ENCODE peak calls at places on chromosomes 12 and 14, in five cellular contexts. C is endothelial cell of umbilical vein, B is cardiac muscle cell, O is brain microvascular endothelial cell, I is psoas muscle. R is an unnamed sample.
A peak's percentile ranks its signal among the peaks of the same experiment; 100 is the strongest.

GRCh38 chr12:24078318-24078765 is 128.9 kb upstream of the SOX5 start:
- DNase-seq in B (no peak), C (no peak), O (peak; percentile 36), I (no peak), R (no peak)

GRCh38 chr14:103905861-103906456 is 22.3 kb upstream of the TDRD9 start:
- DNase-seq in O (no peak), C (peak; percentile 15), B (no peak), I (no peak), R (no peak)

GRCh38 chr14:72722201-72722785 is 171.6 kb downstream of the DPF3 start:
- DNase-seq in I (no peak), C (no peak), O (no peak), B (no peak), R (no peak)

GRCh38 chr12:78963439-78964222 is 99.1 kb downstream of the SYT1 start:
- DNase-seq in B (no peak), I (no peak), C (no peak), O (peak; percentile 53), R (no peak)

GRCh38 chr14:99191663-99192621 is 80.1 kb downstream of the BCL11B start:
- DNase-seq in B (no peak), O (peak; percentile 53), C (peak; percentile 46), I (peak; percentile 60), R (peak; percentile 48)

GRCh38 chr12:86261142-86261541 is 5.0 kb upstream of the MGAT4C start:
- DNase-seq in I (no peak), B (no peak), O (no peak), C (no peak), R (no peak)

GRCh38 chr12:59372971-59373370 is 222.9 kb upstream of the SLC16A7 start:
- DNase-seq in O (peak; percentile 43), C (peak; percentile 9), I (no peak), B (no peak), R (no peak)

GRCh38 chr12:93784339-93785086 is 107.3 kb downstream of the CRADD start:
- DNase-seq in O (peak; percentile 63), I (peak; percentile 77), B (peak; percentile 30), C (peak; percentile 87), R (no peak)

GRCh38 chr14:92507174-92507768 is 6.3 kb upstream of the RIN3 start:
- DNase-seq in C (no peak), O (no peak), I (no peak), B (no peak), R (peak; percentile 55)

GRCh38 chr12:19005257-19005801 is 124.2 kb upstream of the PLEKHA5 start:
- DNase-seq in O (no peak), I (no peak), C (no peak), B (peak; percentile 15), R (no peak)

GRCh38 chr14:78227466-78228077 is 57.4 kb downstream of the NRXN3 start:
- DNase-seq in C (no peak), O (no peak), B (no peak), I (no peak), R (peak; percentile 49)

GRCh38 chr12:96585977-96586376 is 96.6 kb downstream of the CFAP54 start:
- DNase-seq in I (no peak), O (no peak), C (no peak), B (no peak), R (no peak)

GRCh38 chr12:57844725-57845477 is 1.6 kb downstream of the CTDSP2 start:
- DNase-seq in B (peak; percentile 62), O (peak; percentile 54), C (no peak), I (peak; percentile 93), R (no peak)

GRCh38 chr12:70646850-70647249 is 9.6 kb upstream of the PTPRB start:
- DNase-seq in I (no peak), B (no peak), C (peak; percentile 41), O (peak; percentile 82), R (no peak)

GRCh38 chr14:65024957-65025356 is 38.3 kb downstream of the FNTB start:
- DNase-seq in C (no peak), B (no peak), I (peak; percentile 79), O (no peak), R (no peak)

GRCh38 chr12:97181571-97182265 is 274.7 kb downstream of the NEDD1 start:
- DNase-seq in O (no peak), C (peak; percentile 24), B (no peak), I (no peak), R (no peak)

DNA sequence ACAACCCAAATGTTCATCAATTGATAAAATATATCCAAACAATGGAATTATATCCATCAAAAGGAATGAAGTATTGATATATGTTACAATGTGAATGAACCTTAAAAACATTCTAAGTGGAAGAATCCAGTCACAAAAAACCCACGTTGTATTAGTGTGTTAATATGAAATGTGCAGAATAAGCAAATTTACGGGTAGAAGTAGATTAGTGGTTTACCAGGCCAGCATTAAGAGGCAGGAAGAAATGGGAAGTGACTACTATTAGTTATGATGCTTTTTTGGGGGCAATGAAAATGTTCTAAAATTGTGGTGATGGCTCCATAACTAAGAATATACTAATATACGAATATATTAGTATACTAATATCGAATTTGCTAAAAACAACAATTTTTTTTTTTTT is 1.5 kb downstream of the COX16 start:
- DNase-seq in O (no peak), I (no peak), C (no peak), B (no peak), R (no peak)
- H3K4me3 ChIP-seq in O (no peak overlapping the region), I (peak overlapping the region; percentile 81), C (no peak overlapping the region), B (no peak overlapping the region), R (peak overlapping the region; percentile 89)

GRCh38 chr12:82688035-82688501 is 1.4 kb downstream of the TMTC2 start:
- DNase-seq in I (no peak), O (peak; percentile 9), B (no peak), C (peak; percentile 27), R (no peak)
- TF ChIP-seq CTCF in I (no peak), O (peak; percentile 43), B (peak; percentile 26), C (no peak), R (no peak)

DNA sequence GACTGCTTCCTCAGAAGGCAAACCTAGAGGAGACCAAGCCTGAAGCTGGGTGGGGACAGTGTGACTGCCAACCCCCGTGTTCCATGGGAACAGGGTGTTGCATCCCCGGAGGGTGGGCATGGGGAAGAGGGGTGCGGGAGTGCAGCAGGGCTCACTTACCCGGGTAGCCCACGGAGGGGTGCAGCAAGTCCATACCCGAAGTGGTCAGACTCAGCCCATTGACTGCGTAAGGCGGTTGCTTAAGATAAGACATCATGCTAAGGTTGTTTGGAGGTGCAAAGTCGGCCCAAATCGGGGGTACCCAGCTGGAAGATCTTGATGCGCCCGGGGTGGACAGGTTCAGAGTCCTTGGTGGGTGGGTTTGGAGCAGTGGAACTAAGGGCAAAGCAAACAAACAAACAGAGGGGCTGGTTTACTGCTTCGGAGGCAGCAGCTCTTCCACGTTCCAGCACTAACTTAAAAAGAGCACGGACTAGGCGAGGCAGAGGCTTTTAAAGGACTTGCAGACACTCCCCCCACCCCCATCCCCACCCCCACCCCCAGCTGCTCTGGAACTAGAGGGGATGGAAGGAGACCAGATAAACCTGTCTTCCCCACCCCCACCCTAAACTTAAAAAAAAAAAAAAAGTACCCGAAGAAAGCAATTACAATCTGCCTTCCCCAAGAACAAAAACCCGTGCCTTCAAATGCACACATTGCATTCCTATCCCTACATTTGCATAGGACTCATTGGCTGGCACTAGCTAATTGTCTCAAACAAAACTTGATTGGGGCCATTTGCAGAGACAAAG is 4.9 kb downstream of the OTX2 start:
- DNase-seq in B (no peak), C (no peak), O (no peak), I (no peak), R (no peak)
- H3K27me3 ChIP-seq in B (peaks cover 100% of the 10 kb centered on the region), C (peaks cover 97% of the 10 kb centered on the region), O (peaks cover 82% of the 10 kb centered on the region), I (peaks cover 13% of the 10 kb centered on the region), R (peaks cover 100% of the 10 kb centered on the region)

GRCh38 chr14:94486883-94487282 is 10.9 kb upstream of the SERPINA9 start:
- DNase-seq in B (no peak), C (no peak), O (no peak), I (no peak), R (no peak)
- H3K4me3 ChIP-seq in B (no peak overlapping the region), C (no peak overlapping the region), O (no peak overlapping the region), I (no peak overlapping the region), R (no peak overlapping the region)

GRCh38 chr12:46303039-46303666 is 34.3 kb upstream of the SLC38A1 start:
- DNase-seq in C (peak; percentile 35), B (peak; percentile 47), O (peak; percentile 6), I (no peak), R (no peak)
- TF ChIP-seq CTCF in C (peak; percentile 54), B (peak; percentile 55), O (peak; percentile 68), I (peak; percentile 52), R (peak; percentile 42)

GRCh38 chr12:7099290-7099996 is 7.2 kb upstream of the C1R start:
- DNase-seq in C (no peak), B (no peak), O (no peak), I (no peak), R (no peak)
- H3K27me3 ChIP-seq in C (no peaks in the 10 kb centered on the region), B (no peaks in the 10 kb centered on the region), O (no peaks in the 10 kb centered on the region), I (no peaks in the 10 kb centered on the region), R (no peaks in the 10 kb centered on the region)

DNA sequence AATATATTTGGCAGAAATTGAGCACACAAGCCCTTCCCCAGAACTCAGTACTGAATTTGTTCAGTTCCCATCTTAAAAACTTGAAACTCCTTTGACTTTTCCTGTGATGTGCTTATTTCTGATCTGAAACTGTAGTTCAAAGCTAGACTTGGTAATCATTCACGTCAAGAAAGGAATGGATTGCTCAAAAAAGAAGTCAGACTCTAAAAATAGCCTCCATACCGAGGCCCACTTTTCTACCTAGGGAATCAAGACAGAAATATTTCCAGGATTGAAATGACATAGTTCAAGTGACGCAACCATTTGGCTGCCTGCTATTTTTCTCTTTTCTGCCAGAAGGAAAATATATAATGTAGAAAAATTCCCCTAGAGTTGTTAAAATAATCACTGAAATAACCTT is 129.8 kb downstream of the ETV6 start:
- DNase-seq in B (peak; percentile 37), O (peak; percentile 59), I (no peak), C (no peak), R (no peak)
- H3K4me3 ChIP-seq in B (no peak overlapping the region), O (no peak overlapping the region), I (no peak overlapping the region), C (no peak overlapping the region), R (no peak overlapping the region)

R was measured in dorsolateral prefrontal cortex.